ENCODE peak calls at places on chromosomes 16 and 17, in eight cellular contexts. O, F, I, R, D, H, M and Y are unnamed samples.

GRCh38 chr16:5642034-5642433 is 544.4 kb upstream of the EEF2KMT start:
- DNase-seq in O (no peak), F (no peak), I (no peak), R (no peak), D (no peak), H (no peak), M (no peak), Y (no peak)

GRCh38 chr16:29900102-29900887 is at the start of gene ASPHD1:
- DNase-seq in O (peak; percentile 65), F (peak; percentile 50), I (peak; percentile 81), R (peak; percentile 66), D (peak; percentile 92), H (peak; percentile 52), M (peak; percentile 93), Y (peak; percentile 87)

GRCh38 chr16:31703526-31704128 is 170.0 kb upstream of the ZNF267 start:
- DNase-seq in O (no peak), F (no peak), I (no peak), R (no peak), D (no peak), H (no peak), M (no peak), Y (no peak)

GRCh38 chr16:84524346-84524920 is 20.0 kb upstream of the MEAK7 start:
- DNase-seq in O (no peak), F (no peak), I (no peak), R (no peak), D (no peak), H (no peak), M (no peak), Y (no peak)

GRCh38 chr17:49749730-49750129 is 14.2 kb downstream of the FAM117A start:
- DNase-seq in O (no peak), F (no peak), I (no peak), R (no peak), D (no peak), H (no peak), M (no peak), Y (no peak)

GRCh38 chr17:81537343-81537855 is 9.2 kb downstream of the FSCN2 start:
- DNase-seq in O (peak; percentile 63), F (no peak), I (no peak), R (no peak), D (no peak), H (no peak), M (no peak), Y (peak; percentile 64)

GRCh38 chr17:5430413-5430999 is 8.4 kb downstream of the C1QBP start:
- DNase-seq in O (no peak), F (no peak), I (no peak), R (no peak), D (no peak), H (no peak), M (no peak), Y (no peak)

GRCh38 chr16:81175325-81175891 is 63.1 kb upstream of the BCO1 start:
- DNase-seq in O (no peak), F (no peak), I (peak; percentile 7), R (peak; percentile 5), D (no peak), H (no peak), M (peak; percentile 72), Y (no peak)

GRCh38 chr17:66441012-66441703 is 138.7 kb downstream of the PRKCA start:
- DNase-seq in O (no peak), F (no peak), I (no peak), R (no peak), D (peak; percentile 41), H (no peak), M (no peak), Y (no peak)

GRCh38 chr17:64938925-64939474 is 19.7 kb upstream of the LRRC37A3 start:
- DNase-seq in O (peak; percentile 51), F (peak; percentile 64), I (no peak), R (no peak), D (peak; percentile 48), H (no peak), M (peak; percentile 60), Y (no peak)

GRCh38 chr17:78450696-78451344 is 72.4 kb downstream of the PGS1 start:
- DNase-seq in O (no peak), F (no peak), I (no peak), R (no peak), D (no peak), H (no peak), M (no peak), Y (peak; percentile 45)

GRCh38 chr17:79558573-79558900 is 52.3 kb downstream of the RBFOX3 start:
- DNase-seq in O (no peak), F (no peak), I (no peak), R (no peak), D (peak; percentile 35), H (no peak), M (no peak), Y (no peak)

GRCh38 chr17:33169580-33170285 is 123.4 kb downstream of the ASIC2 start:
- DNase-seq in O (no peak), F (no peak), I (no peak), R (peak; percentile 19), D (no peak), H (no peak), M (peak; percentile 79), Y (no peak)

GRCh38 chr17:44557653-44558285 is 485 bp downstream of the FZD2 start:
- DNase-seq in O (no peak), F (peak; percentile 43), I (no peak), R (no peak), D (no peak), H (no peak), M (peak; percentile 44), Y (peak; percentile 58)

GRCh38 chr17:45222273-45222993 is 748 bp downstream of the FMNL1 start:
- DNase-seq in O (peak; percentile 24), F (no peak), I (no peak), R (no peak), D (no peak), H (no peak), M (no peak), Y (no peak)

GRCh38 chr16:3458278-3458851 is 14.9 kb downstream of the NAA60 start:
- DNase-seq in O (peak; percentile 46), F (peak; percentile 30), I (no peak), R (no peak), D (no peak), H (no peak), M (peak; percentile 65), Y (no peak)

GRCh38 chr16:57024894-57025680 is 35.7 kb downstream of the NLRC5 start:
- DNase-seq in O (no peak), F (no peak), I (no peak), R (no peak), D (no peak), H (no peak), M (no peak), Y (no peak)

GRCh38 chr16:87702325-87702811 is 63.4 kb downstream of the KLHDC4 start:
- DNase-seq in O (no peak), F (peak; percentile 86), I (no peak), R (no peak), D (no peak), H (no peak), M (peak; percentile 78), Y (no peak)

GRCh38 chr16:89170346-89171215 is 967 bp upstream of the CDH15 start:
- DNase-seq in O (peak; percentile 88), F (no peak), I (no peak), R (no peak), D (no peak), H (no peak), M (no peak), Y (no peak)

GRCh38 chr17:50459081-50459676 is 9.5 kb downstream of the CHAD start:
- DNase-seq in O (peak; percentile 61), F (no peak), I (peak; percentile 38), R (no peak), D (no peak), H (no peak), M (no peak), Y (no peak)

GRCh38 chr17:10297691-10298090 is 75.1 kb downstream of the MYH13 start:
- DNase-seq in O (no peak), F (no peak), I (no peak), R (no peak), D (no peak), H (no peak), M (no peak), Y (no peak)

GRCh38 chr16:50050802-50051201 is 15.0 kb upstream of the HEATR3 start:
- DNase-seq in O (no peak), F (no peak), I (no peak), R (peak; percentile 4), D (no peak), H (no peak), M (peak; percentile 37), Y (no peak)

GRCh38 chr16:79171504-79172240 is 428.9 kb downstream of the MAF start:
- DNase-seq in O (no peak), F (no peak), I (no peak), R (no peak), D (no peak), H (no peak), M (no peak), Y (peak; percentile 88)

GRCh38 chr16:30760577-30761426 is 1.1 kb downstream of the CFAP119 start:
- DNase-seq in O (no peak), F (no peak), I (no peak), R (no peak), D (no peak), H (no peak), M (peak; percentile 34), Y (no peak)

GRCh38 chr17:18156171-18156975 is 27.3 kb upstream of the ALKBH5 start:
- DNase-seq in O (no peak), F (peak; percentile 13), I (no peak), R (no peak), D (no peak), H (no peak), M (no peak), Y (no peak)